ENCODE peak calls at places on chromosomes 2 and 18, in ten cellular contexts. C, I, E, T, L, Y, M, A, Z and O are unnamed samples.

GRCh38 chr2:158726906-158727592 is 68.1 kb upstream of the DAPL1 start:
- DNase-seq in C (no peak), I (no peak), E (no peak), T (peak; percentile 10), L (peak; percentile 23), Y (no peak), M (no peak), A (no peak), Z (no peak), O (no peak)

GRCh38 chr2:195057001-195057400 is 600.0 kb upstream of the SLC39A10 start:
- DNase-seq in C (no peak), I (no peak), E (no peak), T (no peak), L (no peak), Y (no peak), M (no peak), A (no peak), Z (no peak), O (no peak)

GRCh38 chr2:233464056-233464455 is 102.5 kb downstream of the USP40 start:
- DNase-seq in C (no peak), I (no peak), E (no peak), T (no peak), L (no peak), Y (no peak), M (no peak), A (peak; percentile 31), Z (no peak), O (no peak)

GRCh38 chr18:22503803-22504202 is 86.1 kb upstream of the CTAGE1 start:
- DNase-seq in C (peak; percentile 94), I (peak; percentile 89), E (no peak), T (peak; percentile 95), L (no peak), Y (no peak), M (no peak), A (no peak), Z (peak; percentile 98), O (peak; percentile 92)

GRCh38 chr2:177419274-177419673 is 26.7 kb downstream of the AGPS start:
- DNase-seq in C (no peak), I (no peak), E (no peak), T (peak; percentile 72), L (no peak), Y (no peak), M (no peak), A (no peak), Z (peak; percentile 78), O (peak; percentile 16)

GRCh38 chr2:105952131-105952530 is 207.4 kb downstream of the NCK2 start:
- DNase-seq in C (no peak), I (no peak), E (no peak), T (no peak), L (no peak), Y (no peak), M (no peak), A (no peak), Z (no peak), O (no peak)

GRCh38 chr2:240138275-240138984 is 2.0 kb downstream of the OTOS start:
- DNase-seq in C (no peak), I (no peak), E (no peak), T (peak; percentile 10), L (no peak), Y (no peak), M (no peak), A (peak; percentile 84), Z (peak; percentile 8), O (no peak)

GRCh38 chr2:126244937-126245336 is 411.0 kb upstream of the GYPC start:
- DNase-seq in C (no peak), I (no peak), E (peak; percentile 29), T (peak; percentile 39), L (peak; percentile 61), Y (peak; percentile 16), M (peak; percentile 23), A (no peak), Z (peak; percentile 28), O (no peak)

GRCh38 chr18:79875931-79876461 is 75.5 kb downstream of the SLC66A2 start:
- DNase-seq in C (no peak), I (no peak), E (no peak), T (no peak), L (no peak), Y (no peak), M (no peak), A (peak; percentile 37), Z (no peak), O (no peak)

GRCh38 chr2:166138144-166138543 is 10.3 kb upstream of the SCN1A start:
- DNase-seq in C (no peak), I (no peak), E (no peak), T (no peak), L (no peak), Y (no peak), M (no peak), A (no peak), Z (no peak), O (no peak)

GRCh38 chr2:102839668-102840388 is 78.0 kb downstream of the TMEM182 start:
- DNase-seq in C (no peak), I (peak; percentile 27), E (peak; percentile 38), T (peak; percentile 56), L (peak; percentile 35), Y (no peak), M (no peak), A (peak; percentile 23), Z (peak; percentile 57), O (no peak)

GRCh38 chr2:84459028-84459943 is at the start of gene SUCLG1:
- DNase-seq in C (no peak), I (no peak), E (peak; percentile 86), T (peak; percentile 82), L (peak; percentile 79), Y (peak; percentile 72), M (peak; percentile 90), A (peak; percentile 91), Z (peak; percentile 79), O (peak; percentile 44)

GRCh38 chr2:222318026-222318711 is 19.4 kb upstream of the PAX3 start:
- DNase-seq in C (no peak), I (peak; percentile 25), E (peak; percentile 82), T (peak; percentile 82), L (peak; percentile 53), Y (no peak), M (peak; percentile 75), A (peak; percentile 95), Z (peak; percentile 69), O (no peak)

GRCh38 chr2:12556762-12557161 is 160.0 kb upstream of the TRIB2 start:
- DNase-seq in C (no peak), I (no peak), E (no peak), T (peak; percentile 71), L (no peak), Y (peak; percentile 32), M (no peak), A (peak; percentile 78), Z (peak; percentile 20), O (no peak)

GRCh38 chr18:46062781-46063180 is 9.3 kb downstream of the PSTPIP2 start:
- DNase-seq in C (no peak), I (no peak), E (no peak), T (no peak), L (no peak), Y (no peak), M (no peak), A (no peak), Z (no peak), O (no peak)

GRCh38 chr2:216546231-216546630 is 47.6 kb downstream of the RPL37A start:
- DNase-seq in C (no peak), I (no peak), E (no peak), T (no peak), L (no peak), Y (no peak), M (no peak), A (no peak), Z (no peak), O (no peak)

GRCh38 chr2:42230891-42231290 is 61.7 kb downstream of the EML4 start:
- DNase-seq in C (no peak), I (no peak), E (no peak), T (no peak), L (no peak), Y (no peak), M (no peak), A (no peak), Z (peak; percentile 12), O (no peak)

GRCh38 chr2:54115284-54116137 is at the start of gene ACYP2:
- DNase-seq in C (peak; percentile 63), I (peak; percentile 65), E (peak; percentile 89), T (peak; percentile 98), L (peak; percentile 96), Y (peak; percentile 86), M (peak; percentile 95), A (peak; percentile 98), Z (peak; percentile 95), O (peak; percentile 92)
- TF ChIP-seq CTCF in C (peak; percentile 49), I (peak; percentile 10), E (no peak), T (peak; percentile 27), L (peak; percentile 60), Y (no peak), M (peak; percentile 10), A (peak; percentile 37), Z (peak; percentile 31), O (peak; percentile 34)

DNA sequence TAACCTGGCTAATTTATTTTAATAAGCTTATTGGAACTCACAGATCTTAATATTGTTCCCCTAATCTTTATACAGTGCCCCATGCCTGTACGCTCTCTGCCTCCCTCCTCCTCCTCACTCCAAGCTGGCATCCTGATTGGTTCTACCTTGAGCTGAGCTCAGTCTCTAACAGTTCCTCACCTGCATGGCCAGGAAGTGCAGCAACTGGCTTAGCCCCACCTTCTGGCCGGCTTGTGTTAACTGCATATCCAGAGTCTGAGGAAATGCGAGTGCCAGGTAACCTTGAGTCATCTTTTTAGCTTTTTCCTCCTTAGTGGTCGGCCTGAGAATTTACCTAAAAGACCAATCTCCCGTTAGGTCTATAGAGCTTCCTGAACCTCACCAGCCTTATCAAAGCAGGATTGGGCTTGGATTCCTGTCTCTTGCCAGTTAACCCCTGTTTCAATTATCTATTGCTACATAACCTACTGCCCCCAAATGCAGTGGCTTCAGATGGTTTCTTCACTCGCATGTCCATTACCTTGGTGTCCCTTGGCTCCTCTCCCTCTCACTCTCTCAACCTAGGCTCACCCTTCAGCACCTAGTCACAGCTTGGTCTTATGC is 89.5 kb upstream of the STK39 start:
- DNase-seq in C (no peak), I (no peak), E (peak; percentile 17), T (no peak), L (peak; percentile 69), Y (no peak), M (peak; percentile 78), A (no peak), Z (no peak), O (no peak)
- TF ChIP-seq CTCF in C (peak; percentile 8), I (peak; percentile 23), E (peak; percentile 45), T (peak; percentile 29), L (peak; percentile 88), Y (peak; percentile 5), M (peak; percentile 30), A (peak; percentile 12), Z (no peak), O (no peak)

GRCh38 chr2:132416996-132417395 is 391 bp downstream of the GPR39 start:
- DNase-seq in C (no peak), I (no peak), E (no peak), T (no peak), L (no peak), Y (no peak), M (peak; percentile 52), A (no peak), Z (no peak), O (no peak)
- TF ChIP-seq CTCF in C (peak; percentile 16), I (peak; percentile 13), E (no peak), T (peak; percentile 27), L (no peak), Y (no peak), M (no peak), A (peak; percentile 13), Z (no peak), O (peak; percentile 8)

DNA sequence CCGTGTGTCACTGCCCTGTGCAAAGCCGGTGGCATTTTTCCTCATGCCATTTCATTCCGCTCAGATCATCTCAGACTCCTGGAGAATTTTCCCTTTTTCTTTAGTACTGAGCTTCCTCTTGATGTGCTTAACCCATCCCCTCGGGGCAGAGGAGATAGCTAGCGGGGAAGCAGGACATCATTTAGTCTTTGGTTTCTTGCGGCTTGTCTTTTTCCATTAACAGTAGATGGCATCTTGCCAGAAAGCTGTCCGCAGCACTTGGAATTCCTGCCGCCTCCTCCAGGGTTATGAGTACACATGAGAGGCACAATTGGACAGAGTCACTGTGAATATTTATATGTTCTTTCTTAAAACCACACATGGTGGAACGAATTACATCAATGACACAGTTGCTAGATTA is 226.6 kb downstream of the ALPK2 start:
- DNase-seq in C (no peak), I (no peak), E (no peak), T (no peak), L (peak; percentile 58), Y (no peak), M (no peak), A (peak; percentile 89), Z (peak; percentile 17), O (no peak)
- TF ChIP-seq CTCF in C (no peak), I (no peak), E (no peak), T (no peak), L (no peak), Y (no peak), M (no peak), A (no peak), Z (no peak), O (no peak)